ENCODE peak calls at places on chromosome 10, in seven cellular contexts. K is fibroblast of lung, Q is SK-N-SH, I is IMR-90, F is MM.1S, J is PC-9, W is HCT116. T is an unnamed sample. For H4K20me1, the result is how much of the 10 kb centered on the place peaks cover.

GRCh38 chr10:100325164-100325563 is 4.9 kb downstream of the PKD2L1 start:
- DNase-seq in J (no peak), I (no peak), W (no peak), F (no peak), Q (no peak), K (no peak), T (peak)

GRCh38 chr10:119770928-119771327 is 45.1 kb downstream of the INPP5F start:
- DNase-seq in J (no peak), I (no peak), F (no peak), K (peak), Q (no peak), W (no peak), T (no peak)

GRCh38 chr10:69180525-69181204 is 631 bp downstream of the SUPV3L1 start:
- DNase-seq in J (no peak), I (peak), W (no peak), K (peak), F (no peak), Q (no peak), T (peak)

GRCh38 chr10:124824507-124824906 is 22.9 kb downstream of the ABRAXAS2 start:
- DNase-seq in Q (no peak), W (no peak), F (no peak), I (no peak), K (no peak), J (no peak), T (no peak)

GRCh38 chr10:100803481-100803880 is 58.1 kb downstream of the PAX2 start:
- DNase-seq in K (no peak), Q (no peak), F (no peak), J (no peak), W (no peak), I (no peak), T (peak)

GRCh38 chr10:73401636-73402035 is 12.2 kb downstream of the ANXA7 start:
- DNase-seq in I (no peak), Q (no peak), K (no peak), F (no peak), W (no peak), J (no peak), T (no peak)

GRCh38 chr10:43235070-43235900 is 31.6 kb downstream of the RASGEF1A start:
- DNase-seq in I (no peak), Q (no peak), K (no peak), W (no peak), J (peak), F (no peak), T (no peak)

GRCh38 chr10:23344251-23344841 is at the start of gene C10orf67:
- DNase-seq in Q (peak), W (no peak), J (peak), F (no peak), I (peak), K (peak), T (peak)

GRCh38 chr10:31321396-31321941 is 2.5 kb downstream of the ZEB1 start:
- DNase-seq in W (no peak), K (peak), J (no peak), Q (peak), I (peak), F (peak), T (peak)

GRCh38 chr10:100347568-100348195 is 649 bp downstream of the SCD start:
- DNase-seq in I (no peak), J (no peak), W (no peak), K (peak), F (no peak), Q (peak), T (peak)

GRCh38 chr10:80272793-80273522 is 16.5 kb downstream of the MAT1A start:
- DNase-seq in K (no peak), W (no peak), F (no peak), J (no peak), Q (no peak), I (no peak), T (no peak)

GRCh38 chr10:48442090-48442808 is 135.8 kb downstream of the MAPK8 start:
- DNase-seq in J (no peak), F (no peak), Q (no peak), K (no peak), I (no peak), W (no peak), T (no peak)

GRCh38 chr10:48440771-48441170 is 134.3 kb downstream of the MAPK8 start:
- DNase-seq in W (no peak), K (no peak), I (no peak), Q (no peak), J (no peak), F (no peak), T (no peak)

GRCh38 chr10:48444861-48445841 is 138.7 kb downstream of the MAPK8 start:
- DNase-seq in J (peak), K (no peak), I (no peak), Q (peak), W (no peak), F (no peak), T (peak)

GRCh38 chr10:48444266-48444665 is 137.8 kb downstream of the MAPK8 start:
- DNase-seq in I (peak), Q (peak), W (peak), K (peak), F (no peak), J (no peak), T (peak)

DNA sequence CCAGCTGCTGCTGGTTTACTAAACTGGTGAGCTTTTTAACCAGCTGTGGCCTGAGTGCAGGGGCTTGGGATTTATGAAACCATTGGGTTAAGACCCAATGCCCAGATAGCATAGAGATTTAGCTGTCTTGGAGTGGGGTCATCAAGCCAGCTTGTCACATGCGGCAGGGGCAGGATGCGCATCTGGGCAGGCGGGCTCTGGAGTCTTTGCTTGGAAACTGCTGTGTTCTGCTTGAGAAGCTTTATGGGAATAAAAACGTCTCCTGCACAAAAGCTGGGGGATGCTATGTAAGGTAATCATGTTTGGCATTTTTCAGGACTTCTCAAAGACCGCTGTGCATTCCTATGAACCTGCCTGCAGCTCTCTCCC is 136.3 kb downstream of the MAPK8 start:
- DNase-seq in I (no peak), K (no peak), Q (no peak), W (no peak), F (no peak), J (no peak), T (no peak)
- TF ChIP-seq CTCF in I (no peak), K (no peak), Q (no peak), W (no peak), F (no peak), J (no peak), T (no peak)

DNA sequence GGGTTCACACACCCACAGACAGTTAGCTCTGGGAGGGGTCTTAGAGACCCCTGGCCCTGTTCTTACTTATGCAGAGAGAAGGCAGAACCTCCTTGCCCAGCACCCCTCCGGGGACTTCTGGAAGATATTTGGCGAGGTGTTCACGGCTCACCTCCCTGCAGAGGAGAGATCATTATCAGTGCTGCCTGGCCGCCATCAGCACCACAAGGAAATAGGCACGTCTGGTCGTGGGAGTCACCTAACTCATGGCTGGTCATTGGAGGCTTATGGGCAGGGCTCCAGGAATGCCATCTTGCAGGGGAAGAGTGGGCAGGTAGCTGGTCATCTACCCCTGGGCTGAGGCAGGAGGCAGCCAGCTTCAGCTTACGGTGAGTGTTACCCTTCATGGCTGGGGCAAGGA is 189.4 kb downstream of the RPS24 start:
- DNase-seq in I (no peak), W (no peak), F (no peak), Q (no peak), J (no peak), K (no peak), T (no peak)
- H4K20me1 ChIP-seq in I (under half), W (under half), F (under half), Q (under half), J (under half), K (under half), T (under half)

DNA sequence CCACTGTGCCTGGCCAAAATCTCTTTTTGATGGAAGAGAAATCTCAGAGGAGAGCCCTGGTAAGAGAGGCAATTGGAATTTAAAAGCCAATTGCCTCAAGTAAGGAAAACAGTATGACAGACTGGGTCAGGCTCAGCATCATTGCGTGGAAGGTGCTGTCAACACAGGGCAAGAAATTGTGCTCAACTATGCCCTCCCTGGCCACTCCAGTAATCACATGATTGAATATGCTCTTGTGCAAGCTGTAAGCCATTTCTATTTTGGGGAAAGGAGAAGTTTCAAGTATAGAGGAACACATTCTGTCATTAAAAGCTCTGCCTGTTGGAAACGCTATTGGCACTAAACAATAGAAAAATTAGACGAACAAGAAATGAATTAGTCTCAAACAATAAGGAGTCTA is 1127.7 kb downstream of the REEP3 start:
- DNase-seq in I (no peak), K (no peak), Q (no peak), J (no peak), F (peak), W (peak), T (peak)
- TF ChIP-seq CTCF in I (no peak), K (no peak), Q (no peak), J (no peak), F (no peak), W (no peak), T (peak)

DNA sequence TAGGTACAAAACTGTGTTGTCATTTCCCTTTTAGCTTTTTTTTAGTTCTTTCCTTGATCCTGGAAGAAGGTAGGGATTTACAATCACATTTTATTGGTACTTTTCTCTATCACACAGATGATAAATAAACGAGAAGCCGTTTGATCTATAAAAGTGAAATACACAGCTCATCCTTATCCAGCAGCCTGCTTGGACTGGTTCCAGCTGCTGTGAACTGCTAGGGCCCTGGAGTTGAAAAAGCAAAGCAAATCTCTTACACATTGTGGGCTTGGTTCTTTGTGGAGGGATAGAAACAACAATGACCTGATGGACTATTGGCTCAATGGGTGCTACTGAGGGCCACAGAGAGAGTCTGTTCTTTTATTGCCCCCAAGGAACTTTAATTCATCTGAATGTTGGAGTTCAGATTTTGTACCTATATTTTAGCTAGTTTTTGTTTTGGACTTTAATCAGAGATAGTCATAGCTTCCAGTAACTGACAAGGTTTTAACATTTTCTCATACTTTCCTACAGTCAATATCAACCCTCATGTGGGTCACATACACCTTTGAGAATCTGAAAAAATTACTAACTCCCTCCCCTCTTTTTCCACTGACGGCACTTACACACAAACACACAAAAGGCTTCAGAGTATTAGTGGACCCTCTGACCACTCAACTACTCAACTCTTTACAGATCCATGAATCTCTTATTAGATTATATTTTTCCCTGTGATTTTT is 91.6 kb upstream of the CCDC6 start:
- DNase-seq in Q (no peak), I (no peak), W (no peak), J (no peak), F (no peak), K (no peak), T (no peak)
- H4K20me1 ChIP-seq in Q (under half), I (under half), W (under half), J (under half), F (under half), K (under half), T (under half)

GRCh38 chr10:121596668-121597503 is 1.4 kb downstream of the FGFR2 start:
- DNase-seq in K (peak), Q (no peak), F (no peak), W (no peak), J (no peak), I (no peak), T (peak)
- TF ChIP-seq CTCF in K (no peak), Q (no peak), F (no peak), W (no peak), J (no peak), I (no peak), T (peak)

DNA sequence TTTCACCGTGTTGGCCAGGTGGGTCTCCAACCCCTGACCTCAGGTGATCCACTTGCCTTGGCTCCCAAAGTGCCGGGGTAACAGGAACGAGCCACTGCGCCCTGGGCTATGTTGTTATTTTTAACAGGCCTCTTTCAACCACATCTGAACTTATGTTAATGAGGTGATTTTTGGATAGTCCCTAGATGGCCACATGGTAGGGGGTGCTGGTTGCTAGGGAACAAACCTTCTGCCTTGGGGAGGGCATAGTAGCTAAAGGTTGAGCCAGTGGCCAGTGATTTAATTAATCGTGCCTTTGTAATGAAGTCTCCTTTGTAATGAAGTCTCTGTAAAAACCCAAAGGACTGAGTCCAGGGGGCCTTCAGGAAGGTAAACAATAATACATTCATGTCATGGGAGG is 9.1 kb downstream of the COMTD1 start:
- DNase-seq in J (no peak), I (no peak), W (no peak), F (peak), K (no peak), Q (no peak), T (peak)
- H4K20me1 ChIP-seq in J (under half), I (half or more), W (under half), F (half or more), K (under half), Q (half or more), T (half or more)

DNA sequence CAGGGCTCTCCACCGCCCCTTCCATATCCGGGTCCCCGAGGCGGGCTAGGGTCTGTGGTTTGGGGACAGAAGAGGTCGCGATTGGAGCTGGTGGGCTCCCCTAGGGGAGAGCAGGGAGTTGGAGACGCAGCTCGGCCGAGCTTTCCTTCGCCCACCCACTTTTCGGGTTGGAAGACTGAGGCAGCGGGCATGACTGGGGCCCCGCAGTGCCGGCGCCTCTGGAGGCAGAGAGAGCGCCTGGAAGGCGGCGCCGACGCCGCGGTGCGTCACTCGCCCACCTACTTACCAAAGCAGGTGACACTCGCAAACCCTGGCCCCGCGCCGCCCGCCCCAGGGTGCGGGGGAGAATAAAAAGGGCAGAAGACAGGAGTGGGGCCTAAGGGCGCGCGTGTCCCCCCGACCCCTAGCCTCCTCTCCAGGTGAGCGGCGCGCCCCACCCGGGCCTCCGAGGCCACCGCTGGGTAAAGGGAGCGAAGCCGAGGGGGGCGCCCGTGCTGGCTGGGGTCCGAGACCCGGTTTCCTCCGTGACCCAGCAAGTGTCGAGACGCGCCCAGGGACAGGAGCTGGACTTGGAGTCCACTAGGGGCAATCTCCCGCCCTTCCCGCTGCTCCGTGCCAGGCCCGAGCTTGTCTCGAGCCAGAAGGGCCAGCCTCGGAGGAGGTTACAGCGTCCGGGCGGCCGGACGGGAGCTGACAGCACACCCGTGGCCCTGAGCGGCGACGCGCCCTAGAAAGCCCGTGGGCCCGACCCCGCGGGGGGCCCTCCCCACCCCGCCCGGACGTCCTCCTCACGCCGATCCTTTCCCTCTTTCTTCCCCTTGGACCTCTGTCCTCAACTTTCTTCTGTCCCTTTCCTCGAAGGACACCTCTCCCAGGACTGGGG is 34.4 kb upstream of the GRID1 start:
- DNase-seq in W (peak), J (peak), I (no peak), Q (peak), F (peak), K (peak), T (peak)
- TF ChIP-seq CTCF in W (no peak), J (no peak), I (peak), Q (peak), F (no peak), K (no peak), T (peak)

DNA sequence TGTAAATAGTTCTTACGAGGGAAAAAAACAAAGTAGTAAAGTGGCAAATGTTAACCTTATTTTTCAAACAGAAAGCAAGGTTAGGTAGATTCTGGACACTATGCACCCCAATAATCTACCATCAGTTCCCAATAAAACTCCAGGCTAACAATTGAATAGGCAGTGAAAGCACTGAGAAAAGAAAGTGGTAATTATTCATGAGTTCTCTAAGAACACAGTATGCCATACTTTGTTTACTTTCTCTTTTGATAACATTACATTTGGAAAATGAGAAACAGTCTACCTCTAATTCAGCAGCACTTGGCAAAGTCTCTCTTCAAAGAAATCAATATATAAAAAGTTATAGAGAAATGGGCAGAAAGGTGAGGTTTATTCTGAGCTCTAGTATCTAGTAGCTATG is 18.4 kb downstream of the TM9SF3 start:
- DNase-seq in Q (no peak), K (no peak), I (no peak), W (no peak), J (no peak), F (no peak), T (no peak)
- H4K20me1 ChIP-seq in Q (half or more), K (under half), I (half or more), W (under half), J (half or more), F (under half), T (under half)

T was measured in neural progenitor cell.